ENCODE peak calls at places on chromosome 11, in ten cellular contexts. B, J, Q, U, Y, E, G, O, C and A are unnamed samples.
A peak's percentile ranks its signal among the peaks of the same experiment; 100 is the strongest.

GRCh38 chr11:2276999-2277328 is 6.6 kb upstream of the ASCL2 start:
- DNase-seq in U (no peak), B (no peak), J (no peak), C (no peak), Y (no peak), G (no peak), E (no peak), Q (no peak), O (no peak), A (no peak)

GRCh38 chr11:120391297-120391696 is 55.1 kb downstream of the ARHGEF12 start:
- DNase-seq in Y (peak; percentile 9), G (no peak), U (no peak), Q (no peak), J (no peak), B (no peak), O (no peak), E (no peak), C (peak; percentile 12), A (no peak)

GRCh38 chr11:78715639-78716311 is 141.1 kb upstream of the NARS2 start:
- DNase-seq in U (peak; percentile 89), Y (peak; percentile 79), O (no peak), J (peak; percentile 88), G (peak; percentile 63), B (peak; percentile 89), C (peak; percentile 79), E (peak; percentile 88), Q (peak; percentile 89), A (peak; percentile 43)

GRCh38 chr11:122229078-122229477 is 113.1 kb upstream of the BLID start:
- DNase-seq in C (no peak), Y (no peak), O (no peak), G (no peak), B (no peak), E (no peak), J (no peak), Q (no peak), U (no peak), A (no peak)

GRCh38 chr11:129985823-129986222 is 16.8 kb downstream of the PRDM10 start:
- DNase-seq in Y (no peak), B (no peak), O (no peak), Q (no peak), U (no peak), G (no peak), J (no peak), E (no peak), C (no peak), A (no peak)

GRCh38 chr11:126282742-126283591 is at the start of gene TIRAP:
- DNase-seq in U (peak; percentile 39), E (peak; percentile 82), J (peak; percentile 68), B (peak; percentile 68), Y (peak; percentile 44), C (peak; percentile 52), Q (no peak), O (peak; percentile 42), G (peak; percentile 62), A (peak; percentile 64)

GRCh38 chr11:86848132-86848531 is 47.8 kb downstream of the PRSS23 start:
- DNase-seq in G (no peak), Q (no peak), U (no peak), O (no peak), Y (no peak), E (no peak), J (no peak), C (no peak), B (no peak), A (no peak)

GRCh38 chr11:126113515-126113957 is 50.9 kb upstream of the CDON start:
- DNase-seq in C (no peak), O (no peak), B (peak; percentile 96), G (no peak), E (peak; percentile 61), U (peak; percentile 97), Y (peak; percentile 83), Q (no peak), J (peak; percentile 94), A (peak; percentile 37)

GRCh38 chr11:1603629-1604028 is 4.6 kb downstream of the KRTAP5-3 start:
- DNase-seq in C (no peak), B (no peak), O (no peak), E (no peak), Q (no peak), J (no peak), G (no peak), U (no peak), Y (no peak), A (no peak)

GRCh38 chr11:97815667-97816066 is 1205.1 kb upstream of the CNTN5 start:
- DNase-seq in J (no peak), E (no peak), Q (no peak), Y (no peak), G (no peak), C (no peak), B (no peak), O (no peak), U (no peak), A (no peak)

GRCh38 chr11:67504950-67505561 is at the start of gene PITPNM1:
- DNase-seq in G (peak; percentile 82), C (peak; percentile 38), U (no peak), Q (peak; percentile 70), J (peak; percentile 62), Y (peak; percentile 81), E (peak; percentile 90), B (peak; percentile 80), O (peak; percentile 68), A (peak; percentile 99)

GRCh38 chr11:65487467-65488272 is 11.2 kb upstream of the MALAT1 start:
- DNase-seq in U (peak; percentile 100), Q (peak; percentile 98), C (peak; percentile 94), Y (peak; percentile 97), J (peak; percentile 93), O (no peak), G (no peak), B (peak; percentile 99), E (peak; percentile 99), A (peak; percentile 85)